ENCODE peak calls at places on chromosomes 11 and 22, in six cellular contexts. S is IMR-90; J is CD8-positive, alpha-beta memory T cell; C is central memory CD4-positive, alpha-beta T cell; Y is left cardiac atrium; M is activated CD4-positive, alpha-beta memory T cell treated with anti-CD3 and anti-CD28 coated beads, Interleukin-2, amount 10 ng/mL, durations not matched to agents 7 days and 5 days. D is an unnamed sample.

GRCh38 chr11:2265854-2266585 is 4.4 kb downstream of the ASCL2 start:
- DNase-seq in J (no peak), M (no peak), Y (no peak), S (no peak), C (no peak), D (no peak)

GRCh38 chr11:17188675-17189074 is 19.1 kb downstream of the PIK3C2A start:
- DNase-seq in M (no peak), J (no peak), C (no peak), S (no peak), Y (no peak), D (no peak)

GRCh38 chr11:117887431-117888139 is 11.1 kb upstream of the FXYD6 start:
- DNase-seq in Y (no peak), M (no peak), J (no peak), S (no peak), C (no peak), D (no peak)

GRCh38 chr11:46293616-46294015 is 16.2 kb downstream of the CREB3L1 start:
- DNase-seq in C (no peak), J (no peak), M (no peak), Y (no peak), S (peak), D (no peak)

GRCh38 chr22:50085211-50085999 is at the start of gene MLC1:
- DNase-seq in S (peak), C (no peak), Y (no peak), M (no peak), J (no peak), D (no peak)

GRCh38 chr22:29724843-29725242 is 5.0 kb downstream of the CABP7 start:
- DNase-seq in M (no peak), J (no peak), S (no peak), C (no peak), Y (no peak), D (no peak)

GRCh38 chr11:3035333-3035732 is 21.9 kb downstream of the CARS1 start:
- DNase-seq in M (no peak), Y (no peak), J (no peak), C (no peak), S (no peak), D (no peak)

GRCh38 chr11:30917859-30918478 is 331.8 kb upstream of the MPPED2 start:
- DNase-seq in C (no peak), J (no peak), M (no peak), Y (no peak), S (peak), D (no peak)

GRCh38 chr11:66815646-66816045 is 27.6 kb upstream of the RCE1 start:
- DNase-seq in J (no peak), M (no peak), C (no peak), Y (no peak), S (peak), D (no peak)

GRCh38 chr11:123472236-123472935 is 42.3 kb downstream of the GRAMD1B start:
- DNase-seq in C (no peak), M (no peak), S (no peak), Y (no peak), J (no peak), D (no peak)

GRCh38 chr22:38572065-38572464 is 2.1 kb upstream of the DMC1 start:
- DNase-seq in C (peak), M (peak), S (peak), J (no peak), Y (no peak), D (no peak)

GRCh38 chr11:6674856-6675255 is 8.3 kb downstream of the MRPL17 start:
- DNase-seq in C (no peak), Y (no peak), S (no peak), M (no peak), J (no peak), D (no peak)

GRCh38 chr11:66068923-66069714 is 953 bp upstream of the PACS1 start:
- DNase-seq in J (no peak), C (peak), M (peak), S (peak), Y (peak), D (no peak)

GRCh38 chr11:60775420-60775961 is 9.6 kb upstream of the MS4A10 start:
- DNase-seq in S (peak), J (peak), Y (peak), M (peak), C (peak), D (peak)

GRCh38 chr11:120326845-120327281 is 1.8 kb downstream of the TLCD5 start:
- DNase-seq in S (peak), J (no peak), Y (no peak), M (no peak), C (peak), D (no peak)

GRCh38 chr11:56890584-56891305 is 98.0 kb upstream of the OR5AK2 start:
- DNase-seq in Y (no peak), C (no peak), J (no peak), M (no peak), S (no peak), D (no peak)

GRCh38 chr22:28268845-28269244 is 349.8 kb upstream of the PITPNB start:
- DNase-seq in S (no peak), C (no peak), M (no peak), Y (no peak), J (no peak), D (no peak)

GRCh38 chr22:50141891-50142363 is 28.6 kb upstream of the PANX2 start:
- DNase-seq in C (no peak), M (no peak), J (no peak), Y (no peak), S (peak), D (no peak)

GRCh38 chr11:63920126-63920869 is 3.3 kb upstream of the RCOR2 start:
- DNase-seq in M (no peak), Y (peak), C (no peak), S (no peak), J (no peak), D (no peak)

GRCh38 chr11:133712235-133712634 is 133.1 kb downstream of the SPATA19 start:
- DNase-seq in S (no peak), J (no peak), C (no peak), Y (no peak), M (no peak), D (no peak)

GRCh38 chr22:42639541-42640241 is 710 bp downstream of the ATP5MGL start:
- DNase-seq in M (no peak), Y (no peak), J (no peak), S (no peak), C (no peak), D (no peak)

GRCh38 chr11:17075506-17075905 is 2.0 kb downstream of the RPS13 start:
- DNase-seq in Y (no peak), M (no peak), J (no peak), S (no peak), C (no peak), D (no peak)

GRCh38 chr11:66609951-66610617 is 6.3 kb upstream of the RBM14 start:
- DNase-seq in Y (no peak), C (no peak), M (no peak), J (no peak), S (no peak), D (no peak)

GRCh38 chr11:2404735-2405196 is 4.2 kb downstream of the TSSC4 start:
- DNase-seq in M (no peak), J (no peak), C (no peak), Y (no peak), S (no peak), D (no peak)

GRCh38 chr11:78231962-78232459 is 43.3 kb downstream of the USP35 start:
- DNase-seq in C (no peak), S (peak), M (no peak), J (no peak), Y (no peak), D (no peak)

GRCh38 chr11:76781046-76781801 is 1.9 kb upstream of the TSKU start:
- DNase-seq in S (no peak), J (no peak), M (no peak), Y (no peak), C (no peak), D (no peak)

GRCh38 chr11:131694526-131695424 is 324.4 kb downstream of the NTM start:
- DNase-seq in C (peak), M (peak), J (peak), S (peak), Y (peak), D (peak)

GRCh38 chr11:131664811-131665210 is 294.4 kb downstream of the NTM start:
- DNase-seq in J (no peak), C (no peak), M (no peak), Y (no peak), S (no peak), D (no peak)

GRCh38 chr11:117824571-117825537 is at the start of gene FXYD2:
- DNase-seq in S (no peak), J (no peak), C (no peak), Y (peak), M (peak), D (no peak)

GRCh38 chr11:8617063-8617462 is 23.0 kb upstream of the STK33 start:
- DNase-seq in S (no peak), M (no peak), C (no peak), J (no peak), Y (no peak), D (no peak)

GRCh38 chr11:122340607-122341006 is 224.6 kb upstream of the BLID start:
- DNase-seq in M (no peak), J (no peak), C (no peak), Y (no peak), S (no peak), D (no peak)

GRCh38 chr11:35165416-35166368 is 26.7 kb downstream of the CD44 start:
- DNase-seq in S (peak), Y (no peak), J (peak), C (peak), M (peak), D (peak)

GRCh38 chr11:63709336-63709735 is 28.0 kb downstream of the RTN3 start:
- DNase-seq in M (no peak), C (no peak), Y (no peak), S (peak), J (no peak), D (no peak)

GRCh38 chr11:37177721-37178120 is 579.7 kb upstream of the RAG2 start:
- DNase-seq in S (no peak), Y (no peak), C (no peak), J (no peak), M (no peak), D (no peak)

GRCh38 chr11:19769820-19770219 is 57.2 kb downstream of the NAV2 start:
- DNase-seq in M (no peak), S (peak), Y (no peak), C (no peak), J (no peak), D (no peak)

D was measured in T-helper 9 cell.